ENCODE peak calls at places on chromosomes 11 and 22, in seven cellular contexts. L, Q, F, I, B, R and O are unnamed samples.

GRCh38 chr11:7882860-7883259 is 48.2 kb downstream of the OR10A6 start:
- DNase-seq in B (no peak), I (no peak), L (no peak), R (no peak), Q (no peak), F (no peak), O (no peak)

GRCh38 chr11:106950067-106950491 is 68.2 kb downstream of the GUCY1A2 start:
- DNase-seq in R (no peak), F (no peak), B (no peak), Q (no peak), L (no peak), I (peak), O (peak)

GRCh38 chr11:7596975-7597391 is 76.3 kb downstream of the CYB5R2 start:
- DNase-seq in L (no peak), I (no peak), R (no peak), F (no peak), Q (no peak), B (no peak), O (peak)

GRCh38 chr11:68893282-68893681 is 10.3 kb downstream of the MRPL21 start:
- DNase-seq in B (no peak), L (no peak), F (no peak), I (no peak), Q (no peak), R (no peak), O (no peak)

GRCh38 chr22:46731246-46732040 is 6.6 kb downstream of the CERK start:
- DNase-seq in L (no peak), R (peak), B (no peak), F (no peak), I (peak), Q (no peak), O (no peak)

GRCh38 chr11:111932605-111932938 is 4.6 kb upstream of the DIXDC1 start:
- DNase-seq in I (no peak), F (no peak), Q (no peak), L (no peak), B (no peak), R (no peak), O (no peak)

GRCh38 chr11:33375236-33375635 is 118.1 kb downstream of the HIPK3 start:
- DNase-seq in R (no peak), B (no peak), F (no peak), Q (no peak), L (no peak), I (no peak), O (no peak)

GRCh38 chr11:60345489-60345888 is 18.4 kb downstream of the MS4A6E start:
- DNase-seq in I (peak), L (no peak), B (no peak), F (no peak), Q (no peak), R (peak), O (no peak)

GRCh38 chr22:35516723-35517122 is 23.9 kb upstream of the RASD2 start:
- DNase-seq in I (no peak), L (no peak), F (no peak), Q (no peak), B (no peak), R (no peak), O (no peak)

GRCh38 chr11:9677951-9678350 is 14.1 kb downstream of the SWAP70 start:
- DNase-seq in F (no peak), Q (no peak), R (no peak), L (no peak), I (no peak), B (no peak), O (no peak)

GRCh38 chr11:27722117-27722844 is 22.0 kb upstream of the BDNF start:
- DNase-seq in I (peak), F (no peak), R (no peak), L (no peak), B (no peak), Q (no peak), O (no peak)

GRCh38 chr22:41709341-41709740 is 10.0 kb downstream of the MEI1 start:
- DNase-seq in R (no peak), I (no peak), B (no peak), F (no peak), L (no peak), Q (no peak), O (no peak)

GRCh38 chr11:91220476-91221202 is 997.8 kb upstream of the CHORDC1 start:
- DNase-seq in Q (no peak), I (no peak), F (no peak), B (no peak), R (no peak), L (no peak), O (peak)

GRCh38 chr11:17257200-17257599 is 19.3 kb upstream of the NUCB2 start:
- DNase-seq in F (no peak), Q (no peak), L (no peak), I (no peak), R (no peak), B (no peak), O (no peak)

GRCh38 chr11:83119216-83119615 is 37.7 kb upstream of the PCF11 start:
- DNase-seq in B (no peak), L (no peak), R (no peak), I (no peak), Q (no peak), F (no peak), O (no peak)

GRCh38 chr11:116199182-116199581 is 573.6 kb downstream of the BUD13 start:
- DNase-seq in R (no peak), F (no peak), I (no peak), L (no peak), Q (no peak), B (no peak), O (no peak)

GRCh38 chr22:23883658-23884057 is 10.5 kb upstream of the MIF start:
- DNase-seq in Q (no peak), R (no peak), F (no peak), L (no peak), I (no peak), B (no peak), O (no peak)

GRCh38 chr11:96213500-96213899 is 129.5 kb downstream of the MAML2 start:
- DNase-seq in Q (no peak), R (no peak), B (no peak), L (no peak), F (no peak), I (no peak), O (no peak)

GRCh38 chr11:60836866-60837510 is 4.9 kb upstream of the CCDC86 start:
- DNase-seq in R (no peak), L (no peak), Q (no peak), B (no peak), F (no peak), I (no peak), O (no peak)

GRCh38 chr11:32210601-32211000 is 119.7 kb downstream of the RCN1 start:
- DNase-seq in L (no peak), I (no peak), F (no peak), Q (no peak), R (no peak), B (no peak), O (no peak)

GRCh38 chr22:20239063-20239950 is 28.8 kb downstream of the RTN4R start:
- DNase-seq in R (no peak), I (no peak), F (no peak), Q (peak), L (no peak), B (no peak), O (no peak)

GRCh38 chr11:118139578-118139977 is 13.0 kb downstream of the SCN4B start:
- DNase-seq in Q (no peak), R (no peak), F (no peak), L (no peak), I (no peak), B (no peak), O (no peak)

GRCh38 chr11:36300651-36301050 is 4.6 kb downstream of the PRR5L start:
- DNase-seq in I (no peak), L (no peak), F (no peak), Q (no peak), B (no peak), R (peak), O (no peak)

GRCh38 chr11:114040706-114041211 is 18.8 kb upstream of the ZBTB16 start:
- DNase-seq in L (no peak), Q (no peak), B (no peak), F (no peak), R (no peak), I (no peak), O (no peak)

GRCh38 chr22:45535400-45535799 is 32.7 kb downstream of the FBLN1 start:
- DNase-seq in R (no peak), Q (no peak), F (no peak), L (no peak), B (no peak), I (no peak), O (no peak)

GRCh38 chr11:67354314-67355022 is 1.1 kb upstream of the POLD4 start:
- DNase-seq in R (peak), Q (no peak), L (no peak), B (no peak), F (peak), I (peak), O (peak)

GRCh38 chr11:132913295-132913694 is 619.0 kb downstream of the OPCML start:
- DNase-seq in I (no peak), L (no peak), B (no peak), R (no peak), Q (no peak), F (no peak), O (no peak)

GRCh38 chr11:2290351-2290841 is 11.3 kb downstream of the C11orf21 start:
- DNase-seq in Q (no peak), I (no peak), F (no peak), L (no peak), B (no peak), R (no peak), O (no peak)

GRCh38 chr11:115776916-115777315 is 272.7 kb upstream of the CADM1 start:
- DNase-seq in Q (no peak), R (no peak), F (no peak), L (no peak), I (no peak), B (no peak), O (no peak)

GRCh38 chr11:20376162-20376561 is 11.4 kb upstream of the PRMT3 start:
- DNase-seq in I (no peak), F (no peak), B (no peak), L (no peak), Q (no peak), R (no peak), O (no peak)

GRCh38 chr11:20372081-20372480 is 8.6 kb downstream of the HTATIP2 start:
- DNase-seq in Q (no peak), R (no peak), B (no peak), L (no peak), F (no peak), I (no peak), O (no peak)

GRCh38 chr11:20373102-20373501 is 9.6 kb downstream of the HTATIP2 start:
- DNase-seq in R (no peak), Q (no peak), I (no peak), B (no peak), F (no peak), L (no peak), O (no peak)

GRCh38 chr11:20373568-20374209 is 10.2 kb downstream of the HTATIP2 start:
- DNase-seq in R (no peak), I (no peak), F (no peak), L (no peak), Q (no peak), B (no peak), O (no peak)

GRCh38 chr11:20374746-20375305 is 11.3 kb downstream of the HTATIP2 start:
- DNase-seq in F (no peak), Q (no peak), L (no peak), B (no peak), R (no peak), I (no peak), O (no peak)
- H3K27ac ChIP-seq in F (no peak), Q (no peak), L (no peak), B (no peak), R (no peak), I (no peak), O (no peak)

GRCh38 chr22:26648011-26648497 is 9.3 kb upstream of the MIAT start:
- DNase-seq in B (peak), F (no peak), I (peak), Q (peak), L (peak), R (no peak), O (no peak)
- H3K27ac ChIP-seq in B (peak), F (no peak), I (peak), Q (no peak), L (peak), R (no peak), O (no peak)

GRCh38 chr11:131375421-131375820 is 5.0 kb downstream of the NTM start:
- DNase-seq in L (no peak), B (no peak), R (no peak), F (no peak), I (no peak), Q (no peak), O (no peak)

GRCh38 chr11:131375936-131376335 is 5.5 kb downstream of the NTM start:
- DNase-seq in R (no peak), I (no peak), F (no peak), B (no peak), Q (no peak), L (no peak), O (no peak)

GRCh38 chr11:131373756-131374155 is 3.3 kb downstream of the NTM start:
- DNase-seq in I (no peak), F (no peak), R (no peak), Q (no peak), L (no peak), B (no peak), O (no peak)

GRCh38 chr11:131373326-131373725 is 2.9 kb downstream of the NTM start:
- DNase-seq in R (no peak), B (no peak), L (no peak), Q (no peak), I (peak), F (no peak), O (no peak)

GRCh38 chr11:131378931-131379330 is 8.5 kb downstream of the NTM start:
- DNase-seq in B (no peak), Q (no peak), L (no peak), I (no peak), F (no peak), R (no peak), O (no peak)
- H3K27ac ChIP-seq in B (no peak), Q (no peak), L (no peak), I (no peak), F (no peak), R (no peak), O (no peak)

DNA sequence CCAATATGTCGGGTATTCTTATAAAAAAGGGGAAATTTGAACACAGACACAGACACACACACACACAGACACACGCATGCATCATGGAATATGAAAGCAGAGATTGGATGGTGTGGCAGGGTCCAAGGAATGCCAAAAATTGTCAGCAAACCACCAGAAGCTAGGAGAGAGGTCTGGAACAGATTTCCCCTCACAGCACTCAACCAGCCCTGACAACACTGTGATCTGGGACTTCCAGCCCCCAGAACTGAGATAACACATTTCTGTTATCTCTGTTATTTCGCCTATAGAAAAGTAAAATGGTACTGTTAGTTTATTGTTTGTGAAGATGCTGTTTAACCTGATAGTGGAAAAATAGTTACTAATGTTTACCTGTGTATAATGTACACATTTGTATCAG is 145.4 kb upstream of the ZBED5 start:
- DNase-seq in Q (no peak), B (no peak), R (no peak), F (no peak), I (no peak), L (no peak), O (no peak)
- H3K27ac ChIP-seq in Q (no peak), B (no peak), R (no peak), F (no peak), I (no peak), L (no peak), O (no peak)